ENCODE peak calls at places on chromosomes 16 and 17, in nine cellular contexts. One of them, this sample, is unnamed.

GRCh38 chr16:26963109-26963508 is 103.6 kb upstream of the C16orf82 start:
- DNase-seq in CD4-positive, alpha-beta T cell: no peak
- DNase-seq in left lung: no peak
- DNase-seq in aorta: no peak
- DNase-seq in pancreas: no peak
- DNase-seq in naive thymus-derived CD4-positive, alpha-beta T cell: peak; percentile 15
- DNase-seq in right lobe of liver: no peak
- DNase-seq in psoas muscle: no peak
- DNase-seq in thoracic aorta: no peak
- DNase-seq in this sample: no peak

GRCh38 chr16:89904606-89905510 is 13.8 kb upstream of the MC1R start:
- DNase-seq in naive thymus-derived CD4-positive, alpha-beta T cell: no peak
- DNase-seq in right lobe of liver: no peak
- DNase-seq in left lung: no peak
- DNase-seq in thoracic aorta: no peak
- DNase-seq in aorta: peak; percentile 71
- DNase-seq in psoas muscle: peak; percentile 56
- DNase-seq in CD4-positive, alpha-beta T cell: no peak
- DNase-seq in pancreas: no peak
- DNase-seq in this sample: no peak

GRCh38 chr17:58092101-58092796 is 9.0 kb downstream of the DYNLL2 start:
- DNase-seq in psoas muscle: no peak
- DNase-seq in left lung: no peak
- DNase-seq in CD4-positive, alpha-beta T cell: no peak
- DNase-seq in thoracic aorta: no peak
- DNase-seq in naive thymus-derived CD4-positive, alpha-beta T cell: no peak
- DNase-seq in pancreas: no peak
- DNase-seq in right lobe of liver: no peak
- DNase-seq in aorta: no peak
- DNase-seq in this sample: no peak

GRCh38 chr17:59914274-59914854 is 21.4 kb downstream of the RPS6KB1 start:
- DNase-seq in psoas muscle: no peak
- DNase-seq in naive thymus-derived CD4-positive, alpha-beta T cell: peak; percentile 48
- DNase-seq in left lung: no peak
- DNase-seq in thoracic aorta: no peak
- DNase-seq in aorta: no peak
- DNase-seq in CD4-positive, alpha-beta T cell: no peak
- DNase-seq in right lobe of liver: no peak
- DNase-seq in pancreas: no peak
- DNase-seq in this sample: no peak

GRCh38 chr17:68199837-68200688 is 47.8 kb upstream of the AMZ2 start:
- DNase-seq in CD4-positive, alpha-beta T cell: no peak
- DNase-seq in psoas muscle: no peak
- DNase-seq in right lobe of liver: no peak
- DNase-seq in naive thymus-derived CD4-positive, alpha-beta T cell: no peak
- DNase-seq in aorta: no peak
- DNase-seq in left lung: no peak
- DNase-seq in thoracic aorta: no peak
- DNase-seq in pancreas: no peak
- DNase-seq in this sample: no peak

GRCh38 chr16:23016372-23016771 is 132.9 kb downstream of the USP31 start:
- DNase-seq in thoracic aorta: no peak
- DNase-seq in aorta: no peak
- DNase-seq in left lung: no peak
- DNase-seq in CD4-positive, alpha-beta T cell: no peak
- DNase-seq in pancreas: no peak
- DNase-seq in naive thymus-derived CD4-positive, alpha-beta T cell: no peak
- DNase-seq in right lobe of liver: no peak
- DNase-seq in psoas muscle: no peak
- DNase-seq in this sample: peak; percentile 54

GRCh38 chr17:55198690-55199370 is 65.9 kb upstream of the HLF start:
- DNase-seq in left lung: no peak
- DNase-seq in psoas muscle: no peak
- DNase-seq in thoracic aorta: no peak
- DNase-seq in right lobe of liver: no peak
- DNase-seq in CD4-positive, alpha-beta T cell: no peak
- DNase-seq in naive thymus-derived CD4-positive, alpha-beta T cell: no peak
- DNase-seq in aorta: no peak
- DNase-seq in pancreas: no peak
- DNase-seq in this sample: no peak

GRCh38 chr17:81347437-81347836 is 47.8 kb upstream of the BAHCC1 start:
- DNase-seq in psoas muscle: no peak
- DNase-seq in right lobe of liver: no peak
- DNase-seq in CD4-positive, alpha-beta T cell: no peak
- DNase-seq in thoracic aorta: no peak
- DNase-seq in aorta: no peak
- DNase-seq in naive thymus-derived CD4-positive, alpha-beta T cell: no peak
- DNase-seq in left lung: no peak
- DNase-seq in pancreas: no peak
- DNase-seq in this sample: no peak

GRCh38 chr17:59666235-59666634 is 41.0 kb downstream of the PTRH2 start:
- DNase-seq in thoracic aorta: no peak
- DNase-seq in right lobe of liver: no peak
- DNase-seq in psoas muscle: no peak
- DNase-seq in CD4-positive, alpha-beta T cell: no peak
- DNase-seq in aorta: no peak
- DNase-seq in left lung: no peak
- DNase-seq in naive thymus-derived CD4-positive, alpha-beta T cell: no peak
- DNase-seq in pancreas: no peak
- DNase-seq in this sample: no peak

GRCh38 chr16:64910351-64910750 is 211.5 kb downstream of the CDH11 start:
- DNase-seq in thoracic aorta: peak; percentile 19
- DNase-seq in left lung: peak; percentile 35
- DNase-seq in CD4-positive, alpha-beta T cell: no peak
- DNase-seq in right lobe of liver: no peak
- DNase-seq in psoas muscle: peak; percentile 64
- DNase-seq in aorta: peak; percentile 75
- DNase-seq in pancreas: peak; percentile 21
- DNase-seq in naive thymus-derived CD4-positive, alpha-beta T cell: no peak
- DNase-seq in this sample: no peak

GRCh38 chr16:24838554-24839266 is 7.1 kb upstream of the SLC5A11 start:
- DNase-seq in psoas muscle: no peak
- DNase-seq in left lung: no peak
- DNase-seq in thoracic aorta: peak; percentile 19
- DNase-seq in CD4-positive, alpha-beta T cell: no peak
- DNase-seq in aorta: no peak
- DNase-seq in pancreas: no peak
- DNase-seq in naive thymus-derived CD4-positive, alpha-beta T cell: no peak
- DNase-seq in right lobe of liver: no peak
- DNase-seq in this sample: no peak

GRCh38 chr17:42709561-42709960 is 27.2 kb downstream of the CNTNAP1 start:
- DNase-seq in aorta: no peak
- DNase-seq in CD4-positive, alpha-beta T cell: no peak
- DNase-seq in thoracic aorta: no peak
- DNase-seq in left lung: no peak
- DNase-seq in pancreas: no peak
- DNase-seq in naive thymus-derived CD4-positive, alpha-beta T cell: no peak
- DNase-seq in psoas muscle: no peak
- DNase-seq in right lobe of liver: no peak
- DNase-seq in this sample: no peak

GRCh38 chr16:1082952-1083675 is 10.6 kb downstream of the SSTR5 start:
- DNase-seq in thoracic aorta: no peak
- DNase-seq in right lobe of liver: no peak
- DNase-seq in naive thymus-derived CD4-positive, alpha-beta T cell: no peak
- DNase-seq in left lung: no peak
- DNase-seq in pancreas: no peak
- DNase-seq in CD4-positive, alpha-beta T cell: no peak
- DNase-seq in psoas muscle: no peak
- DNase-seq in aorta: no peak
- DNase-seq in this sample: no peak

GRCh38 chr17:13212861-13213260 is 195.0 kb upstream of the ELAC2 start:
- DNase-seq in CD4-positive, alpha-beta T cell: no peak
- DNase-seq in naive thymus-derived CD4-positive, alpha-beta T cell: no peak
- DNase-seq in pancreas: no peak
- DNase-seq in right lobe of liver: no peak
- DNase-seq in left lung: no peak
- DNase-seq in aorta: no peak
- DNase-seq in psoas muscle: no peak
- DNase-seq in thoracic aorta: no peak
- DNase-seq in this sample: no peak

GRCh38 chr17:41178341-41178740 is 320 bp upstream of the KRTAP4-2 start:
- DNase-seq in right lobe of liver: no peak
- DNase-seq in thoracic aorta: no peak
- DNase-seq in left lung: no peak
- DNase-seq in naive thymus-derived CD4-positive, alpha-beta T cell: no peak
- DNase-seq in CD4-positive, alpha-beta T cell: no peak
- DNase-seq in aorta: no peak
- DNase-seq in psoas muscle: no peak
- DNase-seq in pancreas: no peak
- DNase-seq in this sample: no peak

GRCh38 chr17:78605429-78605828 is 28.2 kb upstream of the DNAH17 start:
- DNase-seq in CD4-positive, alpha-beta T cell: no peak
- DNase-seq in naive thymus-derived CD4-positive, alpha-beta T cell: no peak
- DNase-seq in right lobe of liver: no peak
- DNase-seq in pancreas: no peak
- DNase-seq in left lung: no peak
- DNase-seq in psoas muscle: no peak
- DNase-seq in aorta: no peak
- DNase-seq in thoracic aorta: no peak
- DNase-seq in this sample: no peak

GRCh38 chr17:72063262-72063661 is 57.6 kb upstream of the SOX9 start:
- DNase-seq in naive thymus-derived CD4-positive, alpha-beta T cell: no peak
- DNase-seq in thoracic aorta: no peak
- DNase-seq in left lung: no peak
- DNase-seq in psoas muscle: no peak
- DNase-seq in right lobe of liver: no peak
- DNase-seq in aorta: no peak
- DNase-seq in CD4-positive, alpha-beta T cell: no peak
- DNase-seq in pancreas: no peak
- DNase-seq in this sample: no peak

DNA sequence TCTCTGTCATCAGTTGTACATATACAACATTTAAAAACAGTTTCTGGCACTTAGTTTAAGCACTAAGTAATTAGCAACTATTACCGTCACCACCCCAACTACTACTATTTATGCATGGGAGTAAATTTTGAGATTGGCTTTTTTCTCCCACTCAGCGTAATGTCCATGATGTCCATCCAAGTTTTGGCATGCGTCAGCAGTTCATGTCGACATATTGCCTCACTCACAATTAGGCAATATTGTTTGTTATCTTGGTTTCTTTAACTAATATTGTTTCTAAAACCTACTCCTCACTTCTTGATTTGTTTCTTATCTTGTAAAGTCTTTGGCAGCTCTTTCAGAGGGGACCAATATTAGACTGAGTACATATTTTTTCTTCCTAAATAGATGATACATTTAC is 131.3 kb downstream of the KCNJ18 start:
- DNase-seq in psoas muscle: no peak
- DNase-seq in thoracic aorta: no peak
- DNase-seq in left lung: no peak
- DNase-seq in aorta: no peak
- DNase-seq in right lobe of liver: no peak
- DNase-seq in pancreas: no peak
- DNase-seq in naive thymus-derived CD4-positive, alpha-beta T cell: no peak
- DNase-seq in CD4-positive, alpha-beta T cell: no peak
- DNase-seq in this sample: no peak
- H3K9me3 ChIP-seq in psoas muscle: no peaks in the 10 kb centered on the region
- H3K9me3 ChIP-seq in thoracic aorta: no peaks in the 10 kb centered on the region
- H3K9me3 ChIP-seq in left lung: peaks cover 2% of the 10 kb centered on the region
- H3K9me3 ChIP-seq in aorta: no peaks in the 10 kb centered on the region
- H3K9me3 ChIP-seq in right lobe of liver: no peaks in the 10 kb centered on the region
- H3K9me3 ChIP-seq in pancreas: no peaks in the 10 kb centered on the region
- H3K9me3 ChIP-seq in naive thymus-derived CD4-positive, alpha-beta T cell: no peaks in the 10 kb centered on the region
- H3K9me3 ChIP-seq in CD4-positive, alpha-beta T cell: no peaks in the 10 kb centered on the region
- H3K9me3 ChIP-seq in this sample: no peaks in the 10 kb centered on the region

GRCh38 chr16:50182441-50182840 is 29.3 kb downstream of the TENT4B start:
- DNase-seq in thoracic aorta: no peak
- DNase-seq in naive thymus-derived CD4-positive, alpha-beta T cell: no peak
- DNase-seq in pancreas: no peak
- DNase-seq in left lung: no peak
- DNase-seq in CD4-positive, alpha-beta T cell: no peak
- DNase-seq in psoas muscle: no peak
- DNase-seq in aorta: no peak
- DNase-seq in right lobe of liver: no peak
- DNase-seq in this sample: no peak
- H3K9me3 ChIP-seq in thoracic aorta: no peaks in the 10 kb centered on the region
- H3K9me3 ChIP-seq in naive thymus-derived CD4-positive, alpha-beta T cell: no peaks in the 10 kb centered on the region
- H3K9me3 ChIP-seq in pancreas: no peaks in the 10 kb centered on the region
- H3K9me3 ChIP-seq in left lung: no peaks in the 10 kb centered on the region
- H3K9me3 ChIP-seq in CD4-positive, alpha-beta T cell: no peaks in the 10 kb centered on the region
- H3K9me3 ChIP-seq in psoas muscle: no peaks in the 10 kb centered on the region
- H3K9me3 ChIP-seq in aorta: no peaks in the 10 kb centered on the region
- H3K9me3 ChIP-seq in right lobe of liver: no peaks in the 10 kb centered on the region
- H3K9me3 ChIP-seq in this sample: no peaks in the 10 kb centered on the region

GRCh38 chr16:35753559-35754390 is 2294.4 kb downstream of the TP53TG3F start:
- DNase-seq in left lung: no peak
- DNase-seq in thoracic aorta: no peak
- DNase-seq in psoas muscle: no peak
- DNase-seq in aorta: no peak
- DNase-seq in CD4-positive, alpha-beta T cell: no peak
- DNase-seq in naive thymus-derived CD4-positive, alpha-beta T cell: no peak
- DNase-seq in right lobe of liver: no peak
- DNase-seq in pancreas: no peak
- DNase-seq in this sample: no peak
- H3K9me3 ChIP-seq in left lung: peaks cover 90% of the 10 kb centered on the region
- H3K9me3 ChIP-seq in thoracic aorta: no peaks in the 10 kb centered on the region
- H3K9me3 ChIP-seq in psoas muscle: peaks cover 7% of the 10 kb centered on the region
- H3K9me3 ChIP-seq in aorta: no peaks in the 10 kb centered on the region
- H3K9me3 ChIP-seq in CD4-positive, alpha-beta T cell: peaks cover 44% of the 10 kb centered on the region
- H3K9me3 ChIP-seq in naive thymus-derived CD4-positive, alpha-beta T cell: no peaks in the 10 kb centered on the region
- H3K9me3 ChIP-seq in right lobe of liver: no peaks in the 10 kb centered on the region
- H3K9me3 ChIP-seq in pancreas: no peaks in the 10 kb centered on the region
- H3K9me3 ChIP-seq in this sample: peaks cover 95% of the 10 kb centered on the region

GRCh38 chr16:82728901-82729300 is 102.1 kb downstream of the CDH13 start:
- DNase-seq in thoracic aorta: no peak
- DNase-seq in psoas muscle: no peak
- DNase-seq in pancreas: no peak
- DNase-seq in naive thymus-derived CD4-positive, alpha-beta T cell: no peak
- DNase-seq in aorta: no peak
- DNase-seq in right lobe of liver: no peak
- DNase-seq in left lung: no peak
- DNase-seq in CD4-positive, alpha-beta T cell: no peak
- DNase-seq in this sample: no peak

GRCh38 chr16:82720414-82720813 is 93.6 kb downstream of the CDH13 start:
- DNase-seq in left lung: no peak
- DNase-seq in CD4-positive, alpha-beta T cell: no peak
- DNase-seq in right lobe of liver: no peak
- DNase-seq in pancreas: no peak
- DNase-seq in naive thymus-derived CD4-positive, alpha-beta T cell: no peak
- DNase-seq in thoracic aorta: no peak
- DNase-seq in psoas muscle: no peak
- DNase-seq in aorta: no peak
- DNase-seq in this sample: no peak

GRCh38 chr16:82730901-82731300 is 104.1 kb downstream of the CDH13 start:
- DNase-seq in thoracic aorta: no peak
- DNase-seq in right lobe of liver: no peak
- DNase-seq in left lung: no peak
- DNase-seq in naive thymus-derived CD4-positive, alpha-beta T cell: no peak
- DNase-seq in pancreas: no peak
- DNase-seq in psoas muscle: no peak
- DNase-seq in aorta: no peak
- DNase-seq in CD4-positive, alpha-beta T cell: no peak
- DNase-seq in this sample: no peak

DNA sequence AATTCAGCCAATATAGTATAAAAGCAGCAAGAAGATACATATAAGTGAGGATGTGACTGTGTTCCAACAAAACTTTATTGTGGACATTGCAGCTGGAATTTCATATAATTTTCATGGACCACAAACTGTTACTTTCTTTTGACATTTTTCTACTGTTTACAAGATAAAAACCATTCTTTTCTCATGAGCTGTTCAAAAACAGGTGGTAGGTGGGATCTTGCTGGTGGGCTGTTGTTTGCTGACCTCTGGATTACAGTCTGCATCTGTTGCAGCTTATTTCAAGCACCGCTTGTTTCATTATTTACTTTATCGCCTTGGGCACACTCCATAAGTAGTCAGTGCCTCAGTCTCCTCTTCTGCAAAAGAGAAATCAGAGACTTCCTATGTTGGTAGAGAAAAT is 99.5 kb downstream of the CDH13 start:
- DNase-seq in left lung: no peak
- DNase-seq in psoas muscle: no peak
- DNase-seq in aorta: no peak
- DNase-seq in CD4-positive, alpha-beta T cell: no peak
- DNase-seq in thoracic aorta: no peak
- DNase-seq in pancreas: no peak
- DNase-seq in right lobe of liver: no peak
- DNase-seq in naive thymus-derived CD4-positive, alpha-beta T cell: no peak
- DNase-seq in this sample: no peak
- H3K9me3 ChIP-seq in left lung: peaks cover 16% of the 10 kb centered on the region
- H3K9me3 ChIP-seq in psoas muscle: peaks cover 12% of the 10 kb centered on the region
- H3K9me3 ChIP-seq in aorta: no peaks in the 10 kb centered on the region
- H3K9me3 ChIP-seq in CD4-positive, alpha-beta T cell: no peaks in the 10 kb centered on the region
- H3K9me3 ChIP-seq in thoracic aorta: peaks cover 5% of the 10 kb centered on the region
- H3K9me3 ChIP-seq in pancreas: no peaks in the 10 kb centered on the region
- H3K9me3 ChIP-seq in right lobe of liver: no peaks in the 10 kb centered on the region
- H3K9me3 ChIP-seq in naive thymus-derived CD4-positive, alpha-beta T cell: no peaks in the 10 kb centered on the region
- H3K9me3 ChIP-seq in this sample: peaks cover 9% of the 10 kb centered on the region